ENCODE peak calls at places on chromosome 18, in six cellular contexts. J, Q, L, M, Z and F are unnamed samples.

GRCh38 chr18:2933995-2934394 is 78.9 kb downstream of the LPIN2 start:
- DNase-seq in J (no peak), Q (no peak), L (no peak), M (no peak), Z (no peak), F (no peak)

GRCh38 chr18:11021477-11021876 is 127.9 kb downstream of the PIEZO2 start:
- DNase-seq in J (no peak), Q (no peak), L (no peak), M (no peak), Z (no peak), F (no peak)

GRCh38 chr18:8601277-8602032 is 7.8 kb upstream of the RAB12 start:
- DNase-seq in J (no peak), Q (no peak), L (peak; percentile 24), M (no peak), Z (no peak), F (no peak)

GRCh38 chr18:12960846-12961397 is 13.1 kb downstream of the SEH1L start:
- DNase-seq in J (no peak), Q (no peak), L (peak; percentile 36), M (no peak), Z (no peak), F (no peak)

GRCh38 chr18:49967914-49968313 is 154.6 kb upstream of the ACAA2 start:
- DNase-seq in J (no peak), Q (no peak), L (no peak), M (no peak), Z (no peak), F (no peak)

GRCh38 chr18:74476154-74476553 is 19.0 kb upstream of the DIPK1C start:
- DNase-seq in J (no peak), Q (peak; percentile 52), L (peak; percentile 49), M (no peak), Z (peak; percentile 73), F (peak; percentile 52)

GRCh38 chr18:73887801-73888200 is 259.8 kb downstream of the FBXO15 start:
- DNase-seq in J (no peak), Q (no peak), L (no peak), M (no peak), Z (no peak), F (no peak)

GRCh38 chr18:37779220-37779619 is 213.6 kb upstream of the CELF4 start:
- DNase-seq in J (no peak), Q (no peak), L (no peak), M (no peak), Z (no peak), F (no peak)

GRCh38 chr18:45617284-45617683 is 2.0 kb downstream of the SLC14A2 start:
- DNase-seq in J (no peak), Q (peak; percentile 97), L (peak; percentile 84), M (peak; percentile 92), Z (no peak), F (no peak)

GRCh38 chr18:26792661-26793060 is 72.8 kb downstream of the AQP4 start:
- DNase-seq in J (no peak), Q (no peak), L (peak; percentile 52), M (no peak), Z (no peak), F (no peak)

GRCh38 chr18:6088432-6088831 is 193.1 kb upstream of the TMEM200C start:
- DNase-seq in J (no peak), Q (no peak), L (no peak), M (no peak), Z (no peak), F (no peak)

GRCh38 chr18:9708882-9709877 is 1.1 kb downstream of the RAB31 start:
- DNase-seq in J (no peak), Q (peak; percentile 65), L (peak; percentile 69), M (peak; percentile 53), Z (peak; percentile 41), F (peak; percentile 44)

GRCh38 chr18:8744656-8745055 is 39.3 kb downstream of the MTCL1 start:
- DNase-seq in J (peak; percentile 20), Q (no peak), L (no peak), M (no peak), Z (no peak), F (no peak)

GRCh38 chr18:63624863-63625262 is 19.2 kb downstream of the SERPINB4 start:
- DNase-seq in J (no peak), Q (no peak), L (no peak), M (no peak), Z (no peak), F (no peak)

GRCh38 chr18:55421612-55422381 is 166.2 kb downstream of the TCF4 start:
- DNase-seq in J (no peak), Q (peak; percentile 39), L (peak; percentile 67), M (no peak), Z (no peak), F (no peak)

GRCh38 chr18:79400591-79401381 is 5.1 kb downstream of the NFATC1 start:
- DNase-seq in J (peak; percentile 56), Q (peak; percentile 46), L (no peak), M (peak; percentile 45), Z (no peak), F (no peak)

GRCh38 chr18:74412106-74412880 is 44.8 kb downstream of the DIPK1C start:
- DNase-seq in J (no peak), Q (no peak), L (no peak), M (no peak), Z (no peak), F (no peak)

GRCh38 chr18:616380-616995 is 19.7 kb downstream of the CLUL1 start:
- DNase-seq in J (no peak), Q (peak; percentile 57), L (peak; percentile 79), M (no peak), Z (no peak), F (peak; percentile 56)

GRCh38 chr18:75265872-75266271 is 55.3 kb downstream of the TSHZ1 start:
- DNase-seq in J (no peak), Q (no peak), L (no peak), M (no peak), Z (no peak), F (no peak)